ENCODE peak calls at places on chromosome 15, in four cellular contexts. H, Z, E and F are unnamed samples.
A peak's percentile ranks its signal among the peaks of the same experiment; 100 is the strongest.

GRCh38 chr15:31792611-31793199 is 237.6 kb upstream of the CHRNA7 start:
- ATAC-seq in E (no peak), H (no peak), Z (no peak), F (no peak)

GRCh38 chr15:31483053-31483923 is 156.7 kb downstream of the KLF13 start:
- ATAC-seq in Z (no peak), E (no peak), H (no peak), F (peak; percentile 20)

GRCh38 chr15:48510976-48511375 is 134.5 kb downstream of the FBN1 start:
- ATAC-seq in H (no peak), E (no peak), Z (no peak), F (peak; percentile 74)

GRCh38 chr15:71437919-71438318 is 322.6 kb downstream of the THSD4 start:
- ATAC-seq in Z (no peak), E (no peak), H (no peak), F (no peak)

GRCh38 chr15:63061971-63062370 is 19.4 kb downstream of the TPM1 start:
- ATAC-seq in H (no peak), Z (no peak), E (no peak), F (no peak)

GRCh38 chr15:51924146-51925068 is 47.2 kb downstream of the LEO1 start:
- ATAC-seq in E (no peak), H (peak; percentile 83), Z (peak; percentile 62), F (no peak)

GRCh38 chr15:85589873-85590272 is 204.9 kb downstream of the KLHL25 start:
- ATAC-seq in H (no peak), Z (peak; percentile 99), E (no peak), F (peak; percentile 46)

GRCh38 chr15:62649793-62650420 is 392.6 kb upstream of the TPM1 start:
- ATAC-seq in E (peak; percentile 95), Z (no peak), H (no peak), F (peak; percentile 42)

DNA sequence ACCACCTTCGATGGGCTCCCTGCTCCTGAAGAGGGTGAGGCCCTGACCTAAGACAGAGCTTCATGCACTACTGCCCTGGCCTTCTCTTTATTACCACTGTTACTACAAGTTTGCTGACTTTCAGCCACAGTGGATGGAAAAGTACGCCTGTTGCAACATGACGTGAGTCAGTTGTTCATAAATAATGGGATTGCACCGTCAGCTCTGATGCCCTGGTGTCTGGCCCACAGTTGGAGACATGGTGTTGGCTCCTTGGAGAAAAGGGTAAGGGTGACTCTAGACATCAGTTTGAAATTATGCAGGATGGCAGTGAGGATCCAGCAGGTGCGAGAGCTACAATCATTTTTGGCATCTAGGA is 5.4 kb downstream of the PAQR5 start:
- ATAC-seq in E (no peak), Z (peak; percentile 32), H (no peak), F (no peak)
- H3K27ac ChIP-seq in E (no peak overlapping the region), Z (no peak overlapping the region), H (no peak overlapping the region), F (no peak overlapping the region)

GRCh38 chr15:92580933-92581445 is 74.6 kb downstream of the FAM174B start:
- ATAC-seq in E (no peak), H (no peak), Z (no peak), F (no peak)

GRCh38 chr15:92578096-92578835 is 77.3 kb downstream of the FAM174B start:
- ATAC-seq in H (no peak), Z (no peak), E (no peak), F (no peak)

GRCh38 chr15:92580521-92580920 is 75.1 kb downstream of the FAM174B start:
- ATAC-seq in H (no peak), Z (no peak), E (no peak), F (no peak)

GRCh38 chr15:92580021-92580420 is 75.6 kb downstream of the FAM174B start:
- ATAC-seq in E (no peak), Z (no peak), H (no peak), F (no peak)

GRCh38 chr15:92579486-92579885 is 76.1 kb downstream of the FAM174B start:
- ATAC-seq in Z (no peak), E (no peak), H (no peak), F (no peak)
- TF ChIP-seq EP300 in Z (no peak), E (no peak), H (no peak), F (no peak)

DNA sequence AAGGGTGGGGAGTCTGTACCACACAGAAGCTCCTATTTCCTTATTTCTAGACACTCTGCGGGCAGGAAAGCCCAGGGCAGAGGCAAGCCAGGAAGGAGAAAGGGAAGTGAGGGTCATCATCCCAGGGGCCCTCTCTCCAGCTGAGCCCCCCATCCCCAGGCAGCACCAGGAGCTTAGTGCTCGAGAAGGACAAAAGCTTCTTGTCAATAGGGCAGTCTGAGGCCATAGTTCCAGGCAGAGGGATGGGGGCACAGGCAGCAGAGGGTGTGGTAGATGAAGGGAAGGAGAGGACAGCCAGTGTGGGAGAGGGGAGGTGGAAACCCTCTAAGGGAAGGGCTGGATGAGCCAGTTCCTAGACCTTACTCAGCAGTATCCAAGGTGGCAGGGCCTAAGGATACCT is 2.7 kb downstream of the MAP1A start:
- ATAC-seq in E (no peak), H (no peak), Z (no peak), F (no peak)
- H3K27ac ChIP-seq in E (no peak overlapping the region), H (no peak overlapping the region), Z (no peak overlapping the region), F (no peak overlapping the region)

GRCh38 chr15:77810180-77810579 is 177.5 kb upstream of the LINGO1 start:
- ATAC-seq in Z (no peak), E (no peak), H (peak; percentile 20), F (no peak)
- TF ChIP-seq EP300 in Z (no peak), E (no peak), H (no peak), F (no peak)

GRCh38 chr15:37206690-37207089 is 106.3 kb upstream of the MEIS2 start:
- ATAC-seq in E (no peak), H (no peak), Z (peak; percentile 86), F (no peak)
- H3K27ac ChIP-seq in E (no peak overlapping the region), H (no peak overlapping the region), Z (no peak overlapping the region), F (no peak overlapping the region)

DNA sequence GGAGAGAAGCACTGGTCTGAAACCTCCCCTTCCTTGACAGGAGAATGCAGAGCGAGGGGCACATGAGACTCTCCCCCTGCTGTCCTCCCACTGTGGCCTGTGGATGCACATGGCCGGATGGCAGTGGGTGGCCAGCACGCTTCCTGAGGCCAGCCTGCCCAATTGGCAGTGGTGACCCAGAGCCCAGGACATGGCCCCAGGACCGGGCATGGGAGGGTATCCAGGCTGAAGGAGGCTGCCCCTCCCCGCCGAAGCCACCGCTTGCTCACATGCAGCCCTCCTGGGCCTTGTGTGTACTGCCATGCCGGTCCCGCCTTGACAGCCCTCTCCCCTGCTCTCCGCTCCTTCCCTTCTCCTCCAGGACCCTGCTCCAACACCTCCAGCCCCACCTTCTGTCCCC is 100.9 kb downstream of the MEGF11 start:
- ATAC-seq in H (no peak), E (no peak), Z (no peak), F (no peak)
- TF ChIP-seq EP300 in H (no peak), E (no peak), Z (no peak), F (no peak)

GRCh38 chr15:78050441-78050809 is 27.1 kb downstream of the TBC1D2B start:
- ATAC-seq in E (peak; percentile 54), Z (no peak), H (no peak), F (no peak)

GRCh38 chr15:78049691-78050440 is 27.6 kb downstream of the TBC1D2B start:
- ATAC-seq in Z (no peak), E (peak; percentile 92), H (no peak), F (peak; percentile 40)

GRCh38 chr15:78046796-78047341 is 30.6 kb downstream of the TBC1D2B start:
- ATAC-seq in Z (no peak), E (peak; percentile 50), H (no peak), F (no peak)

GRCh38 chr15:78048410-78048946 is 29.0 kb downstream of the TBC1D2B start:
- ATAC-seq in H (no peak), E (no peak), Z (no peak), F (peak; percentile 22)

GRCh38 chr15:78047631-78048409 is 29.7 kb downstream of the TBC1D2B start:
- ATAC-seq in H (no peak), Z (no peak), E (no peak), F (peak; percentile 77)
- H3K27ac ChIP-seq in H (no peak overlapping the region), Z (no peak overlapping the region), E (peak overlapping the region; percentile 60), F (no peak overlapping the region)